ENCODE peak calls at places on chromosomes 11 and 22, in ten cellular contexts. J is tibial artery; P is ovary; W is cardiac muscle cell; Q is OCI-LY7; L is esophagus squamous epithelium; Z is SJSA1; V is heart left ventricle; O is CD4-positive, alpha-beta memory T cell; M is thoracic aorta. D is an unnamed sample.

GRCh38 chr11:35815556-35816315 is 128.1 kb upstream of the LDLRAD3 start:
- DNase-seq in W (peak; percentile 87), V (peak; percentile 65), L (no peak), O (no peak), P (no peak), M (no peak), Q (no peak), J (peak; percentile 32), Z (no peak), D (no peak)

GRCh38 chr11:123454060-123454651 is 24.1 kb downstream of the GRAMD1B start:
- DNase-seq in P (no peak), W (peak; percentile 67), Z (no peak), M (no peak), V (no peak), Q (no peak), O (peak; percentile 51), J (no peak), L (no peak), D (peak; percentile 19)

GRCh38 chr11:10379433-10379832 is 74.6 kb downstream of the ADM start:
- DNase-seq in W (peak; percentile 68), P (no peak), J (no peak), L (no peak), M (no peak), Z (no peak), V (no peak), Q (no peak), O (no peak), D (no peak)

GRCh38 chr11:121459413-121460041 is 6.8 kb upstream of the SORL1-AS1 start:
- DNase-seq in Q (no peak), M (no peak), L (no peak), Z (no peak), P (no peak), V (no peak), O (peak; percentile 63), W (no peak), J (no peak), D (no peak)

GRCh38 chr11:28114731-28115130 is 6.5 kb downstream of the METTL15 start:
- DNase-seq in Z (no peak), J (no peak), W (no peak), L (no peak), O (no peak), M (no peak), V (no peak), Q (no peak), P (no peak), D (no peak)

GRCh38 chr11:64918056-64918455 is 1.0 kb upstream of the ATG2A start:
- DNase-seq in V (no peak), Z (peak; percentile 59), P (no peak), W (peak; percentile 72), O (no peak), M (no peak), J (no peak), Q (peak; percentile 72), L (no peak), D (no peak)

GRCh38 chr11:17014774-17015638 is 792 bp upstream of the PLEKHA7 start:
- DNase-seq in P (no peak), O (peak; percentile 13), Z (no peak), L (no peak), M (no peak), W (peak; percentile 21), Q (no peak), V (no peak), J (no peak), D (peak; percentile 18)

GRCh38 chr22:40967120-40967760 is 16.1 kb downstream of the RBX1 start:
- DNase-seq in O (no peak), Q (no peak), Z (no peak), L (no peak), J (no peak), M (no peak), V (no peak), P (no peak), W (no peak), D (no peak)

GRCh38 chr11:85299247-85299646 is 327.9 kb downstream of the DLG2 start:
- DNase-seq in V (no peak), Q (no peak), M (no peak), L (no peak), J (no peak), O (no peak), P (no peak), W (no peak), Z (no peak), D (no peak)

GRCh38 chr11:28009383-28009782 is 98.6 kb downstream of the KIF18A start:
- DNase-seq in M (no peak), J (no peak), O (no peak), V (no peak), Z (no peak), Q (no peak), P (no peak), W (peak; percentile 81), L (no peak), D (no peak)

GRCh38 chr11:34654491-34655334 is 33.8 kb downstream of the EHF start:
- DNase-seq in L (no peak), J (peak; percentile 74), P (no peak), W (peak; percentile 75), O (no peak), V (no peak), M (no peak), Z (no peak), Q (no peak), D (no peak)

GRCh38 chr22:25668437-25668836 is 73.6 kb upstream of the MYO18B start:
- DNase-seq in P (peak; percentile 53), J (no peak), M (no peak), W (peak; percentile 92), L (no peak), V (no peak), O (no peak), Q (no peak), Z (no peak), D (no peak)

GRCh38 chr11:67632175-67632981 is 2.6 kb upstream of the NUDT8 start:
- DNase-seq in Q (no peak), P (no peak), W (no peak), L (no peak), Z (no peak), O (no peak), J (no peak), V (no peak), M (no peak), D (no peak)

GRCh38 chr11:111365722-111366559 is 13.1 kb downstream of the POU2AF1 start:
- DNase-seq in O (no peak), Z (no peak), J (no peak), P (no peak), Q (no peak), M (no peak), W (no peak), L (no peak), V (no peak), D (no peak)
- H3K4me1 ChIP-seq in O (no peaks in the 10 kb centered on the region), Z (no peaks in the 10 kb centered on the region), J (no peaks in the 10 kb centered on the region), P (peaks cover 6% of the 10 kb centered on the region), Q (peaks cover 100% of the 10 kb centered on the region), M (no peaks in the 10 kb centered on the region), W (no peaks in the 10 kb centered on the region), L (no peaks in the 10 kb centered on the region), V (no peaks in the 10 kb centered on the region), D (no peaks in the 10 kb centered on the region)

GRCh38 chr11:19679952-19680823 is 32.4 kb upstream of the NAV2 start:
- DNase-seq in Z (peak; percentile 94), V (peak; percentile 86), M (peak; percentile 81), W (peak; percentile 97), J (peak; percentile 96), P (peak; percentile 77), O (no peak), Q (no peak), L (no peak), D (no peak)
- H3K27ac ChIP-seq in Z (peak overlapping the region; percentile 94), V (peak overlapping the region; percentile 43), M (peak overlapping the region; percentile 96), W (no peak overlapping the region), J (peak overlapping the region; percentile 90), P (no peak overlapping the region), O (no peak overlapping the region), Q (no peak overlapping the region), L (peak overlapping the region; percentile 81), D (no peak overlapping the region)

GRCh38 chr11:134410766-134411165 is 1.3 kb downstream of the B3GAT1 start:
- DNase-seq in Z (no peak), J (no peak), W (no peak), O (no peak), L (no peak), P (no peak), Q (no peak), M (no peak), V (no peak), D (no peak)
- H3K4me3 ChIP-seq in Z (no peak overlapping the region), J (no peak overlapping the region), W (no peak overlapping the region), O (peak overlapping the region; percentile 49), L (peak overlapping the region; percentile 65), P (no peak overlapping the region), Q (no peak overlapping the region), M (no peak overlapping the region), V (no peak overlapping the region), D (no peak overlapping the region)

GRCh38 chr22:39173787-39174497 is 21.5 kb upstream of the CBX7 start:
- DNase-seq in O (peak; percentile 58), Q (no peak), V (no peak), J (no peak), L (no peak), P (peak; percentile 26), M (no peak), Z (no peak), W (peak; percentile 23), D (no peak)
- H3K4me1 ChIP-seq in O (peaks cover 66% of the 10 kb centered on the region), Q (peaks cover 64% of the 10 kb centered on the region), V (peaks cover 80% of the 10 kb centered on the region), J (peaks cover 46% of the 10 kb centered on the region), L (peaks cover 26% of the 10 kb centered on the region), P (peaks cover 22% of the 10 kb centered on the region), M (peaks cover 38% of the 10 kb centered on the region), Z (peaks cover 61% of the 10 kb centered on the region), W (peaks cover 26% of the 10 kb centered on the region), D (peaks cover 68% of the 10 kb centered on the region)

DNA sequence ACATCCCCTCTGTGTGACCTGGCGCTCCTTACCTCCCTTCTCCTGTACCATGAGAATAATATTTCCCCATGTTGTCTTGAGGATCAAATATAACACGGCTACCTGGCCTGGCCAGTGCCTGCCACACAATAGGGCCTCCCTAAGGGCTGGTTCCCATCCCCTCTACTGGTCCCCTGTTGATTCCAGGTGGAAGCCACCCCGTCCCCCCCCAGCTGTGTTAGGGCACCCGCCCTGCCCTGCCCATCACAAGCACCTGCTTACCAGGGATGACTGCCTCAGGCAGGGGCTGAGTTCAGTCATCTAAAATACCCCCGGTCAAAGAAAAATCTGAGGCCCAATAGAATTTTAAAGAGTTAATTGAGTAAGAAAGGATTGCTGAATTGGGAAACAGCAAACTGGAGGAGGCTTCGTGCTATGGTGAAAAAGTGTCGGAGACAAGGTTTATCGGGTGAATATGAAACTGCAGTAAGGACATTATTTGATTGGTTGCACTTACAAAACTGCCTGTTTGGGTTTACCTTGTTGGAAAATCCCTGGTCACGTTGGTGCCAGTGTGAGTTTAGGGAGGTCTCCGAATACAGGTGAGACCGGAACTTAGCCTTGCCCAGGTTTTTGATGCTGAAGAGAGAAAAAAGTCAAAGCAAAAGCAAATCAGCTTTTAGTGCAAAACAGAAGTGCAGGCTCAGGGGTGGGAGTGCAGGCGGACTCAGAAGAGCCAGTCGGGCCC is 5.2 kb downstream of the APOL1 start:
- DNase-seq in M (no peak), W (no peak), J (no peak), Z (no peak), V (no peak), O (no peak), Q (no peak), L (no peak), P (no peak), D (peak; percentile 16)
- H3K27ac ChIP-seq in M (no peak overlapping the region), W (no peak overlapping the region), J (no peak overlapping the region), Z (no peak overlapping the region), V (peak overlapping the region; percentile 67), O (peak overlapping the region; percentile 33), Q (no peak overlapping the region), L (peak overlapping the region; percentile 51), P (peak overlapping the region; percentile 67), D (no peak overlapping the region)

GRCh38 chr11:60951909-60952741 is at the start of gene SLC15A3:
- DNase-seq in Q (peak; percentile 86), M (peak; percentile 33), J (peak; percentile 86), V (peak; percentile 70), W (peak; percentile 49), P (peak; percentile 61), O (no peak), L (peak; percentile 65), Z (no peak), D (no peak)
- H3K4me3 ChIP-seq in Q (peak within 1 kb of the TSS; percentile 64), M (peak within 1 kb of the TSS; percentile 73), J (peak within 1 kb of the TSS; percentile 60), V (peak within 1 kb of the TSS; percentile 50), W (no peak within 1 kb of the TSS), P (peak within 1 kb of the TSS; percentile 47), O (no peak within 1 kb of the TSS), L (peak within 1 kb of the TSS; percentile 69), Z (peak within 1 kb of the TSS; percentile 36), D (peak within 1 kb of the TSS; percentile 58)

D was measured in naive thymus-derived CD4-positive, alpha-beta T cell.